ENCODE peak calls at places on chromosomes 13 and 19, in seven cellular contexts. F is Calu3; N is stimulated activated CD8-positive, alpha-beta memory T cell treated with anti-CD3 and anti-CD28 coated beads, Interleukin-4, amount 100 ng/mL, for 24 hours; T is sigmoid colon; M is HuH-7; Q is NCI-H1092; J is fibroblast of gingiva. R is an unnamed sample.

GRCh38 chr13:46964789-46965527 is 68.1 kb upstream of the HTR2A start:
- DNase-seq in F (no peak), N (no peak), T (no peak), M (no peak), Q (no peak), J (peak), R (no peak)

GRCh38 chr19:55503447-55504251 is 15.4 kb downstream of the SSC5D start:
- DNase-seq in F (peak), N (peak), T (peak), M (peak), Q (peak), J (peak), R (peak)

GRCh38 chr13:35856721-35857346 is 274.3 kb downstream of the DCLK1 start:
- DNase-seq in F (no peak), N (no peak), T (no peak), M (no peak), Q (no peak), J (no peak), R (no peak)

GRCh38 chr13:93794197-93794885 is 567.7 kb downstream of the GPC6 start:
- DNase-seq in F (no peak), N (peak), T (no peak), M (no peak), Q (no peak), J (no peak), R (peak)

GRCh38 chr19:53982611-53983010 is 8.8 kb upstream of the CACNG6 start:
- DNase-seq in F (peak), N (no peak), T (no peak), M (no peak), Q (no peak), J (no peak), R (no peak)

GRCh38 chr13:102609696-102610095 is 12.9 kb downstream of the TPP2 start:
- DNase-seq in F (no peak), N (no peak), T (no peak), M (no peak), Q (no peak), J (no peak), R (no peak)

GRCh38 chr13:26222523-26223046 is 471 bp upstream of the RNF6 start:
- DNase-seq in F (no peak), N (no peak), T (no peak), M (peak), Q (no peak), J (no peak), R (no peak)

GRCh38 chr13:58869566-58869965 is 1238.0 kb downstream of the PCDH17 start:
- DNase-seq in F (no peak), N (no peak), T (no peak), M (no peak), Q (no peak), J (no peak), R (no peak)

GRCh38 chr19:7970716-7971448 is 27.4 kb upstream of the TIMM44 start:
- DNase-seq in F (peak), N (no peak), T (no peak), M (peak), Q (no peak), J (peak), R (no peak)

GRCh38 chr19:31501427-31502195 is 152.4 kb upstream of the TSHZ3 start:
- DNase-seq in F (no peak), N (no peak), T (no peak), M (no peak), Q (no peak), J (no peak), R (no peak)

GRCh38 chr13:24052547-24052981 is 108.0 kb upstream of the SPATA13 start:
- DNase-seq in F (no peak), N (no peak), T (peak), M (no peak), Q (no peak), J (peak), R (no peak)

GRCh38 chr19:18000981-18001836 is 6.8 kb upstream of the ARRDC2 start:
- DNase-seq in F (peak), N (peak), T (peak), M (peak), Q (peak), J (peak), R (peak)

GRCh38 chr19:35034005-35034502 is 3.8 kb downstream of the SCN1B start:
- DNase-seq in F (no peak), N (no peak), T (no peak), M (no peak), Q (no peak), J (no peak), R (no peak)

GRCh38 chr13:78662467-78662866 is 3.5 kb upstream of the OBI1 start:
- DNase-seq in F (no peak), N (no peak), T (no peak), M (no peak), Q (no peak), J (no peak), R (no peak)

GRCh38 chr13:30963794-30964193 is 31.3 kb downstream of the TEX26 start:
- DNase-seq in F (peak), N (no peak), T (no peak), M (no peak), Q (no peak), J (peak), R (no peak)

GRCh38 chr13:40922437-40923040 is 96.6 kb downstream of the ELF1 start:
- DNase-seq in F (no peak), N (no peak), T (no peak), M (peak), Q (no peak), J (no peak), R (no peak)

GRCh38 chr19:403221-404036 is 5.5 kb downstream of the C2CD4C start:
- DNase-seq in F (no peak), N (no peak), T (no peak), M (no peak), Q (peak), J (no peak), R (no peak)